ENCODE peak calls at places on chromosomes 6 and 20, in nine cellular contexts. B is small intestine; Z is CD8-positive, alpha-beta memory T cell; C is CD4-positive, alpha-beta memory T cell; H is effector memory CD4-positive, alpha-beta T cell; D is AG04450; X is lung; N is aorta; S is suprapubic skin. F is an unnamed sample. For H3K27me3, the result is how much of the 10 kb centered on the place peaks cover.

GRCh38 chr6:148565931-148566663 is 180.7 kb upstream of the UST start:
- DNase-seq in B (no peak), Z (no peak), C (no peak), H (no peak), D (peak), X (no peak), N (peak), S (no peak), F (peak)

GRCh38 chr20:13089950-13090469 is 81.2 kb downstream of the SPTLC3 start:
- DNase-seq in B (peak), Z (no peak), C (no peak), H (no peak), D (no peak), X (no peak), N (no peak), S (no peak), F (no peak)

GRCh38 chr20:48807586-48808381 is 20.0 kb downstream of the PREX1 start:
- DNase-seq in B (no peak), Z (no peak), C (no peak), H (no peak), D (no peak), X (no peak), N (peak), S (no peak), F (no peak)

GRCh38 chr20:61487346-61488022 is 235.4 kb downstream of the CDH4 start:
- DNase-seq in B (no peak), Z (no peak), C (no peak), H (no peak), D (no peak), X (no peak), N (no peak), S (no peak), F (no peak)

GRCh38 chr6:13559251-13559650 is 15.2 kb upstream of the SIRT5 start:
- DNase-seq in B (no peak), Z (no peak), C (no peak), H (no peak), D (no peak), X (no peak), N (no peak), S (no peak), F (no peak)

GRCh38 chr6:23873161-23873560 is 252.9 kb upstream of the NRSN1 start:
- DNase-seq in B (no peak), Z (no peak), C (no peak), H (no peak), D (no peak), X (no peak), N (no peak), S (no peak), F (no peak)

GRCh38 chr6:151240861-151241642 is 1.3 kb downstream of the AKAP12 start:
- DNase-seq in B (peak), Z (no peak), C (no peak), H (no peak), D (peak), X (peak), N (peak), S (peak), F (peak)

GRCh38 chr6:116363759-116364158 is 7.0 kb upstream of the DSE start:
- DNase-seq in B (no peak), Z (no peak), C (no peak), H (no peak), D (no peak), X (no peak), N (no peak), S (no peak), F (no peak)

GRCh38 chr20:49171928-49172327 is 16.2 kb downstream of the STAU1 start:
- DNase-seq in B (no peak), Z (no peak), C (no peak), H (no peak), D (no peak), X (no peak), N (no peak), S (no peak), F (no peak)

GRCh38 chr6:52065621-52066020 is 21.8 kb downstream of the PKHD1 start:
- DNase-seq in B (no peak), Z (no peak), C (no peak), H (no peak), D (no peak), X (no peak), N (no peak), S (no peak), F (no peak)

GRCh38 chr20:63498950-63499332 is at the start of gene EEF1A2:
- DNase-seq in B (no peak), Z (peak), C (peak), H (peak), D (no peak), X (no peak), N (no peak), S (no peak), F (peak)

GRCh38 chr6:45548657-45549515 is 171.2 kb upstream of the SUPT3H start:
- DNase-seq in B (peak), Z (no peak), C (no peak), H (no peak), D (no peak), X (no peak), N (no peak), S (no peak), F (no peak)

GRCh38 chr6:105692630-105693212 is 289.8 kb upstream of the PREP start:
- DNase-seq in B (no peak), Z (no peak), C (no peak), H (no peak), D (no peak), X (no peak), N (no peak), S (no peak), F (no peak)

GRCh38 chr6:12288844-12289654 is 1.1 kb upstream of the EDN1 start:
- DNase-seq in B (peak), Z (peak), C (peak), H (no peak), D (no peak), X (peak), N (peak), S (no peak), F (no peak)

GRCh38 chr6:145895802-145896201 is 68.4 kb downstream of the SHPRH start:
- DNase-seq in B (no peak), Z (no peak), C (no peak), H (no peak), D (no peak), X (no peak), N (no peak), S (no peak), F (no peak)

GRCh38 chr6:162019311-162019710 is 708.3 kb downstream of the PRKN start:
- DNase-seq in B (no peak), Z (no peak), C (no peak), H (no peak), D (no peak), X (no peak), N (no peak), S (no peak), F (no peak)

GRCh38 chr6:169171010-169171409 is 82.6 kb downstream of the THBS2 start:
- DNase-seq in B (no peak), Z (no peak), C (no peak), H (no peak), D (no peak), X (no peak), N (no peak), S (no peak), F (no peak)
- H3K27ac ChIP-seq in B (no peak), Z (no peak), C (no peak), H (no peak), D (no peak), X (no peak), N (peak), S (no peak), F (no peak)

DNA sequence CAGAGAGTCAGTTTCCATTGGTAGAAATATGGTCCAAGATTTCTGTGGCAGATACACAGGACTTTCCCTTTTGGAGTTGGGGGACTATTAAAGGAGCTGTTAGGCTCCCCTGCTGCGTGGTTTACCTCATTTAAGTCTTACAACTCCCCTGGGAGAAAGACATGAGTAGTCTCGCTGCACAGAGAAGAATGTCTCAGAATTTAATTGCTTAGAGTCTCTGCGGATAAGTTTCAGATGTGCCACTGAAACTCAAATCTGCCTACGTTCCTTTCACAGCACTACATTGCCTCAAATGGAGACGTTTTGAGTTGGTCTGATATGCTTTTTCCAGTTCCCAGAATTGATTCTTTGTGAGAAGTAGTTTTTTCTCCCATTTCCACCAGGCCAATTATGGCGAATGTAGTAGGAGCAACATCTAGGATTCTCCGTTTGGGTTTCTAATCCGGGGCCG is 585 bp upstream of the SLC35F1 start:
- DNase-seq in B (no peak), Z (no peak), C (no peak), H (no peak), D (no peak), X (no peak), N (no peak), S (no peak), F (no peak)
- H3K27me3 ChIP-seq in B (under half), Z (under half), C (under half), H (under half), D (under half), X (under half), N (under half), S (half or more), F (under half)

GRCh38 chr20:7629880-7630279 is 310.4 kb downstream of the HAO1 start:
- DNase-seq in B (no peak), Z (no peak), C (no peak), H (no peak), D (no peak), X (no peak), N (no peak), S (no peak), F (no peak)
- H3K27ac ChIP-seq in B (no peak), Z (no peak), C (no peak), H (no peak), D (no peak), X (no peak), N (no peak), S (no peak), F (no peak)

DNA sequence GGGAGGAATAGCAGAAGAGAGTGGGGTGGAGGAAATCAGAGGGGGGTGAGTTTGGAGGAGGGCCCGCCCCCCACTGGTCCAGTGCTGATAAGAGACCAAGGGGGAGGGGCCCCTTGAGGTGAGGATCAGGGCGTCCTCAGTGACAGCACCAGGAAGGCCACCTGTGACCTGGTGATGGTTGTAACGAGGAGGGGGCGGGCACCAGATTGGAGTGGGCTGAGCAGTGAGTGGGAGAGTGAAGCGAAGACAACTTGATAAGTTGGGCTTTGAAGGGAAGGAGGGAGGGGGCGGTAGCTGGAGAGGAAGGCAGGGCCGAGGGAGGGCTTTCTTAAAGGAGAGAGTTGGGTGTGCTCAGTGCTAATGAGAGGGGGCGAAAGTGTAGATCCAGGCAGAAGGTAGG is 30.7 kb downstream of the CDH22 start:
- DNase-seq in B (no peak), Z (no peak), C (no peak), H (no peak), D (no peak), X (no peak), N (no peak), S (no peak), F (no peak)
- H3K27me3 ChIP-seq in B (under half), Z (under half), C (under half), H (under half), D (under half), X (under half), N (under half), S (under half), F (under half)